ENCODE peak calls at places on chromosomes 7 and 10, in four cellular contexts. L, J, Q and V are unnamed samples.

GRCh38 chr7:1852781-1853618 is 182.9 kb downstream of the ELFN1 start:
- DNase-seq in L (no peak), J (peak; percentile 9), Q (no peak), V (no peak)

GRCh38 chr7:105800442-105800841 is 76.0 kb downstream of the ATXN7L1 start:
- DNase-seq in L (no peak), J (no peak), Q (no peak), V (no peak)

GRCh38 chr7:44973610-44974401 is 5.0 kb downstream of the MYO1G start:
- DNase-seq in L (no peak), J (peak; percentile 55), Q (no peak), V (no peak)

GRCh38 chr10:12181065-12181775 is 14.5 kb downstream of the NUDT5 start:
- DNase-seq in L (no peak), J (no peak), Q (no peak), V (no peak)

GRCh38 chr7:140060788-140061606 is 1.8 kb downstream of the PARP12 start:
- DNase-seq in L (no peak), J (no peak), Q (no peak), V (no peak)

GRCh38 chr10:50360486-50360885 is 109.2 kb upstream of the ASAH2 start:
- DNase-seq in L (peak; percentile 7), J (no peak), Q (no peak), V (no peak)

GRCh38 chr7:151174246-151175046 is 7.0 kb upstream of the GBX1 start:
- DNase-seq in L (no peak), J (peak; percentile 82), Q (no peak), V (no peak)

GRCh38 chr10:69718951-69719350 is 82.8 kb upstream of the COL13A1 start:
- DNase-seq in L (peak; percentile 54), J (no peak), Q (no peak), V (no peak)

GRCh38 chr7:66140924-66141323 is 26.3 kb downstream of the CRCP start:
- DNase-seq in L (peak; percentile 70), J (peak; percentile 46), Q (no peak), V (peak; percentile 61)

GRCh38 chr10:102701272-102701671 is 12.9 kb downstream of the ARL3 start:
- DNase-seq in L (no peak), J (no peak), Q (no peak), V (no peak)

GRCh38 chr10:101141622-101142532 is 10.8 kb downstream of the TLX1 start:
- DNase-seq in L (peak; percentile 72), J (peak; percentile 91), Q (peak; percentile 13), V (peak; percentile 45)

GRCh38 chr7:112550468-112551060 is 69.8 kb downstream of the LSMEM1 start:
- DNase-seq in L (peak; percentile 62), J (no peak), Q (no peak), V (peak; percentile 25)

GRCh38 chr7:105952917-105953595 is 10.0 kb upstream of the CDHR3 start:
- DNase-seq in L (no peak), J (no peak), Q (no peak), V (no peak)

GRCh38 chr10:132987671-132988571 is 45.6 kb upstream of the CFAP46 start:
- DNase-seq in L (peak; percentile 94), J (no peak), Q (peak; percentile 82), V (peak; percentile 89)

GRCh38 chr7:154906736-154907355 is 96.1 kb downstream of the PAXIP1 start:
- DNase-seq in L (no peak), J (no peak), Q (no peak), V (no peak)